ENCODE peak calls at places on chromosomes 6 and 20, in four cellular contexts. C is H1, P is H9, R is mesendoderm. N is an unnamed sample.

GRCh38 chr6:17281497-17282481 is 628 bp downstream of the RBM24 start:
- DNase-seq in P (peak), C (no peak), R (peak), N (peak)

GRCh38 chr6:116971959-116972358 is 94.9 kb downstream of the RFX6 start:
- DNase-seq in C (no peak), R (peak), P (no peak), N (peak)

GRCh38 chr20:33387177-33387576 is 14.1 kb downstream of the CDK5RAP1 start:
- DNase-seq in P (no peak), R (no peak), C (no peak), N (peak)

GRCh38 chr6:119343167-119343566 is 6.4 kb downstream of the MAN1A1 start:
- DNase-seq in C (no peak), R (no peak), P (no peak), N (no peak)

GRCh38 chr6:157593596-157593995 is 212.6 kb downstream of the ZDHHC14 start:
- DNase-seq in C (no peak), P (no peak), R (no peak), N (no peak)

GRCh38 chr20:50138479-50139393 is 14.8 kb downstream of the PEDS1 start:
- DNase-seq in P (peak), R (no peak), C (no peak), N (no peak)

GRCh38 chr20:5074050-5074674 is 45.6 kb downstream of the PCNA start:
- DNase-seq in P (no peak), R (no peak), C (no peak), N (no peak)

GRCh38 chr20:51486197-51487005 is 56.1 kb downstream of the NFATC2 start:
- DNase-seq in P (no peak), C (no peak), R (no peak), N (peak)

GRCh38 chr6:163919652-163920051 is 505.1 kb downstream of the QKI start:
- DNase-seq in R (no peak), C (no peak), P (no peak), N (no peak)

GRCh38 chr6:75604294-75604693 is 2.6 kb downstream of the SENP6 start:
- DNase-seq in P (no peak), R (no peak), C (no peak), N (no peak)

GRCh38 chr6:113481441-113481840 is 375.7 kb upstream of the MARCKS start:
- DNase-seq in C (no peak), R (peak), P (no peak), N (peak)

GRCh38 chr20:5362771-5363170 is 46.0 kb upstream of the PROKR2 start:
- DNase-seq in R (no peak), P (no peak), C (no peak), N (no peak)

GRCh38 chr6:110542311-110543024 is 66.1 kb upstream of the SLC22A16 start:
- DNase-seq in R (peak), C (no peak), P (no peak), N (no peak)

GRCh38 chr20:38840053-38840893 is 34.8 kb downstream of the PPP1R16B start:
- DNase-seq in P (no peak), R (no peak), C (no peak), N (no peak)

GRCh38 chr6:147586044-147586443 is 77.6 kb downstream of the SAMD5 start:
- DNase-seq in C (no peak), P (no peak), R (no peak), N (peak)

GRCh38 chr6:18100296-18100695 is 22.2 kb downstream of the NHLRC1 start:
- DNase-seq in C (no peak), R (no peak), P (no peak), N (no peak)

GRCh38 chr20:62822239-62822787 is 5.5 kb downstream of the COL9A3 start:
- DNase-seq in R (peak), C (no peak), P (no peak), N (no peak)

GRCh38 chr20:10710995-10711775 is 37.4 kb upstream of the JAG1 start:
- DNase-seq in R (no peak), C (no peak), P (no peak), N (peak)

GRCh38 chr6:54083301-54083700 is 27.9 kb upstream of the MLIP start:
- DNase-seq in P (no peak), R (no peak), C (no peak), N (no peak)

GRCh38 chr20:52926505-52926904 is 45.7 kb upstream of the TSHZ2 start:
- DNase-seq in C (no peak), R (no peak), P (no peak), N (no peak)

GRCh38 chr6:96520851-96521115 is 823 bp upstream of the UFL1 start:
- DNase-seq in R (no peak), C (no peak), P (no peak), N (no peak)

GRCh38 chr6:4903751-4904370 is 100.0 kb downstream of the RPP40 start:
- DNase-seq in P (no peak), R (no peak), C (no peak), N (no peak)

DNA sequence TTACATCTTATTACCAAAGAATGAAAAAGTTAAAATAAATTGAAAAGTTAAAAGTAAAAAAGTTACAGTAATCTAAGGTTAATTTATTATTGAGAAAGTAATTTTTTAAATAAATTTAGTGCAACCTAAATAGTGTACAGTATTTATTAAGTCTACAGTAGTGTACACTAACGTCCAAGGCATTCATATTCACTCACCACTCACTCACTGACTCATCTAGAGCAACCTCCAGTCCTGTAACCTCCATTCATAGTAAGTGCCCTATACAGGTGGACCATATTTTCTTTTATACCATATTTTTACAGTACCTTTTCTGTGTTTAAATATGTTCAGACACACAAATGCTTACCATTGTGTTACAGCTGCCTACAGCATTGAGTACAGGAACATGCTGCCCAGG is 624.7 kb upstream of the NOX3 start:
- DNase-seq in C (no peak), P (no peak), R (no peak), N (peak)
- H3K56ac ChIP-seq in C (no peak), P (no peak), R (no peak), N (no peak)

GRCh38 chr6:90406957-90407356 is 110.3 kb upstream of the BACH2 start:
- DNase-seq in P (no peak), C (no peak), R (peak), N (peak)

GRCh38 chr6:90406142-90406794 is 109.6 kb upstream of the BACH2 start:
- DNase-seq in P (no peak), R (no peak), C (no peak), N (peak)

GRCh38 chr6:90412538-90413369 is 116.1 kb upstream of the BACH2 start:
- DNase-seq in P (no peak), C (no peak), R (no peak), N (no peak)

GRCh38 chr6:90411292-90411781 is 114.7 kb upstream of the BACH2 start:
- DNase-seq in P (peak), R (peak), C (no peak), N (no peak)

DNA sequence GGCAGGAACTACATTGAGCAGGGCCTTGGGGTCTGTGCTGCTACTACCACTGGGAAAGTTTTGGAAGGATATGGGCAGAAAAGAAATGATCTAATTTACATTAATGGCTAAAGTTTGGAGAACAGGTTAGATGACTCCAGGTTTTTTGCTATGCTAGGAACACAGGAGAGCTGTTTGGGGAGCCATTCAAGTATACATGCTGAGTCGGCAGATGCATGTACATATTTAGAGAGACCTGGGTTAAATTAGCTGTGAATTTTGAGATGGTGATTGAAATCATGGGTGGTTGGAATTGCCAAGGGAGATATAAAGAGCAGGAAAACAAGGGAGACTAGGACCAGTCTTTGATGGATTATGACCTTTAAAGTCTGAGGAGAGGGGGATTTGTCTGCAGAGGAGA is 113.1 kb upstream of the BACH2 start:
- DNase-seq in C (no peak), P (no peak), R (no peak), N (no peak)
- H3K56ac ChIP-seq in C (no peak), P (no peak), R (no peak), N (no peak)

GRCh38 chr6:34888874-34889555 is at the start of gene ANKS1A:
- DNase-seq in R (peak), P (peak), C (peak), N (peak)

GRCh38 chr6:34887753-34888440 is at the start of gene TAF11:
- DNase-seq in R (peak), C (peak), P (peak), N (peak)

GRCh38 chr6:34890526-34890910 is 1.5 kb downstream of the ANKS1A start:
- DNase-seq in R (no peak), P (no peak), C (no peak), N (no peak)

GRCh38 chr6:34888441-34888820 is 589 bp upstream of the TAF11 start:
- DNase-seq in C (no peak), P (no peak), R (no peak), N (no peak)

GRCh38 chr6:34884996-34885395 is 2.8 kb downstream of the TAF11 start:
- DNase-seq in C (no peak), P (no peak), R (no peak), N (no peak)
- H3K56ac ChIP-seq in C (no peak), P (no peak), R (no peak), N (no peak)

DNA sequence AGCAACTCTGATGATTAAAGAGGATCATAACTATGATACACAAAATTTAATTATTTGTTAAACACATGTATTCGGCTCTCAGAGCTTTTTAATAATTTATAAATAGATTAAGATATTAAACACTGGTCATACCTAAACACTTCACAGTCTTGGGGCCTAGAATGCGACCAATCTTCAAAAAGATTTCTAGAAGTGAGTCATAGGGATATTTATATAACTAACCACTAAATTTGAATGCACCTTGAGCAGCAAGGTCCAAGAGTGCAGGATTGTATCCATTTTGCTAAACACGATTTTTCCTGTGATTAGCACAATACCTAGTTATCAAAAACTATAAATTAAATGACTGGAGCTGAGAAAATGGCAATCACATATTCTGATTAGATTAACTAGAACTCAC is 709.3 kb downstream of the EPHA7 start:
- DNase-seq in P (no peak), C (no peak), R (no peak), N (no peak)
- H3K56ac ChIP-seq in P (no peak), C (no peak), R (no peak), N (no peak)

DNA sequence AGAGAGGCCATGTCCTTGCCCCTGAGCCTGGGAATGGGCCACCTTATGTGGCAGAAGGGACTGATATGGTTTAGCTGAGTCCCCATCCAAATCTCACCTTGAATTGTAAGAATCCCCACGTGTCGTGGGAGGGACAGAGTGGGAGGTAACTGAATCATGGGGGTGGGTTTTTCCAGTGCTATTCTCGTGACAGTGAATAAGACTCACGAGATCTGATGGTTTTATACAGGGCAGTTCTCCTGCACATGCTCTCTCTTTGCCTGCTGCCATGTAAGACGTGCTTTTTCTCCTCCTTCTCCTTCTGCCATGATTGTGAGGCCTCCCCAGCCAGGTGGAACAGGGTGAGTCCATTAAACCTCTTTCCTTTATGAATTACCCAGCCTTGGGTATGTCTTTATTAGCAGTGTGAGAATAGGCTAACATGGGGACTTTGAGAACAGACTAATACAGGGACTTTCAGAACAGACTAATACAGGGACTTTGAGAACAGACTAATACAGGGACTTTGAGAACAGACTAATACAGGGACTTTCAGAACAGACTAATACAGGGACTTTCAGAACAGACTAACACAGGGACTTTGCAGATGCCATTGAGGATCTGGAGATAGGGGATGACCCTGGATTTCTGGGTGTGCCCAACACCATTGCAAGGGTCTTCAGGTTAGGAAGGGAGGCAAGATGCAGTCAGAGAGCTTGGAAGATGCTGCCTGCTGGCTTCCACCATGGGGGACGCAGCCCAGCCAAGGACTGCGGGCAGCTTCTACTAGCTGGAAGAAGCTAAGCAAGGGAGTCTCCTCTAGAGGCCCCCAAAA is 86.9 kb downstream of the RAMACL start:
- DNase-seq in C (no peak), P (no peak), R (no peak), N (no peak)
- H3K56ac ChIP-seq in C (no peak), P (no peak), R (no peak), N (no peak)

N was measured in IMR-90.